ENCODE peak calls at places on chromosomes 4 and X, in six cellular contexts. I is GM12878, N is HL-60, V is SK-N-SH, R is HepG2, G is A549. Y is an unnamed sample.

GRCh38 chrX:150201841-150202240 is 161.3 kb upstream of the MAMLD1 start:
- DNase-seq in I (no peak), N (no peak), V (no peak), R (no peak), G (no peak), Y (no peak)

GRCh38 chr4:35151816-35152572 is 1092.3 kb downstream of the ARAP2 start:
- DNase-seq in I (no peak), N (no peak), V (peak), R (peak), G (peak), Y (no peak)

GRCh38 chr4:174919886-174920423 is 1.8 kb downstream of the ADAM29 start:
- DNase-seq in I (no peak), N (no peak), V (no peak), R (no peak), G (no peak), Y (no peak)

GRCh38 chr4:79913581-79913980 is 159.4 kb downstream of the ANTXR2 start:
- DNase-seq in I (no peak), N (peak), V (no peak), R (no peak), G (no peak), Y (no peak)

GRCh38 chrX:41605144-41605543 is 83.6 kb upstream of the GPR34 start:
- DNase-seq in I (no peak), N (no peak), V (no peak), R (no peak), G (no peak), Y (no peak)

GRCh38 chr4:90641856-90642599 is 514.8 kb downstream of the CCSER1 start:
- DNase-seq in I (no peak), N (no peak), V (no peak), R (no peak), G (no peak), Y (no peak)

GRCh38 chr4:148053298-148054003 is 321.6 kb downstream of the ARHGAP10 start:
- DNase-seq in I (no peak), N (no peak), V (no peak), R (no peak), G (no peak), Y (no peak)

GRCh38 chr4:163988391-163988790 is 493.9 kb downstream of the TMA16 start:
- DNase-seq in I (no peak), N (no peak), V (no peak), R (no peak), G (no peak), Y (no peak)

GRCh38 chrX:13667940-13668339 is 15.0 kb downstream of the TCEANC start:
- DNase-seq in I (no peak), N (no peak), V (no peak), R (no peak), G (no peak), Y (no peak)

GRCh38 chr4:142083264-142083663 is 446.9 kb downstream of the IL15 start:
- DNase-seq in I (no peak), N (no peak), V (no peak), R (no peak), G (no peak), Y (no peak)

GRCh38 chr4:117664706-117665444 is 369.4 kb upstream of the NDST3 start:
- DNase-seq in I (no peak), N (no peak), V (no peak), R (no peak), G (no peak), Y (no peak)

GRCh38 chr4:87679449-87680169 is 29.5 kb downstream of the DMP1 start:
- DNase-seq in I (peak), N (peak), V (peak), R (peak), G (peak), Y (peak)

GRCh38 chr4:128305942-128306341 is 18.3 kb upstream of the PGRMC2 start:
- DNase-seq in I (no peak), N (no peak), V (no peak), R (no peak), G (no peak), Y (no peak)
- H3K27ac ChIP-seq in I (no peak), N (no peak), V (no peak), R (no peak), G (no peak), Y (no peak)

DNA sequence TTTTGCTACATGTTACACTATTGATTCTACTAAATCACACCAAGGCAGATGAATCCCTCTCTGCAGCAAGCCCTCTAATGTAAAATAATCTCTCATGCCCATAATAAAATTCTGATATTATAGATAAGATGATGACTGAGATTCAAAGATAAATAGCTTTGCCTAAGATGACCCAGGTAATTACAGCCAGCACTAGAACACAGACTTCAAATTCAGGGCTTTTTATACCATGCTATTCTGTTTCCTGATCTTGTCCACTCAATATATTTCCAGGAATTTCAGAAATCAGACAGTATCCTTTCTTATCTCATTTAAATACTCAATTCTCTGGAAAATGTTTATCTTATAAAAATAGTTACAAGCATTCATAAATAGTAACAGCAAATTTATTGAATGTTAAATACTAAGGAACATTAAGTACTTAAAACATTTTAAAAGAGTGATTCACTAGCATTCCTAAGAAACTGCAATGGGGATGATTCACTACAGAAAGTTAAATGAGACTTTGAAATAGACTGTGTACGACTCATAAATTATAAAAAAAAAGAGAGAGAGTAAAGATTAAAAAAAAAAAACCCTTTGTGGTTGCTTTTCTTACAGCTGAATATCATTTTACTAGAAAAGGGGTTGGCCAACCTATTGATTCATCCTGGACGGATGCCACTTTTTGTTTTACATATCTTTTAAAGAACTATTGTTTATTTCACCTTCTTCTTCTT is 45.8 kb upstream of the IL21 start:
- DNase-seq in I (no peak), N (no peak), V (no peak), R (no peak), G (peak), Y (peak)
- TF ChIP-seq REST in I (no peak), N (no peak), V (no peak), R (no peak), G (no peak), Y (no peak)

GRCh38 chr4:85776579-85776978 is 301.6 kb downstream of the ARHGAP24 start:
- DNase-seq in I (no peak), N (no peak), V (no peak), R (no peak), G (no peak), Y (no peak)
- H3K27ac ChIP-seq in I (no peak), N (no peak), V (peak), R (no peak), G (no peak), Y (no peak)

GRCh38 chr4:156962551-156962974 is 9.0 kb downstream of the PDGFC start:
- DNase-seq in I (no peak), N (no peak), V (no peak), R (peak), G (no peak), Y (no peak)
- TF ChIP-seq REST in I (no peak), N (no peak), V (no peak), R (no peak), G (no peak), Y (no peak)

DNA sequence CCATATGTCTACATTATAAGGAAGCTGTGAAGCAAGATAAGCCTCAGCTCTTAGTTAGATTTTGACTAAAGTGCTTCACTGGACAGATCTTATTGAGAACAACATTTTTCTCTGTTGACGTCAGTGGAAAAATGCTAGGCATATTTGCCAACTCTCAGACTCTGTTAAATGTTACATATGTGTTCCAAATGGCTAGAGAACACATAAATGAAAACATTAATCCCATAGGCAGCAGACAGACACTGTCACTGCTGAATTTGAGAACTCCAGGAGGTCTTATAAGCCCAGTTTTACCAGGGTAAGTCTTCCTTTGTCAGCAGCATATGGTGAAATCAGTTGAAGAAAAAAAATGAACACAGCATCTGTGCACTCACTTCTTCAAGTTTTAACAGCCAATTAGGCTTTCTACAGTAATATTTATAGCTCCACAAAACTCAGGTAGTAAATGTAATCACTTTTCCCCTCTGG is 186.9 kb downstream of the CAMK2D start:
- DNase-seq in I (no peak), N (no peak), V (no peak), R (no peak), G (no peak), Y (no peak)
- H3K27ac ChIP-seq in I (no peak), N (no peak), V (peak), R (no peak), G (no peak), Y (no peak)

DNA sequence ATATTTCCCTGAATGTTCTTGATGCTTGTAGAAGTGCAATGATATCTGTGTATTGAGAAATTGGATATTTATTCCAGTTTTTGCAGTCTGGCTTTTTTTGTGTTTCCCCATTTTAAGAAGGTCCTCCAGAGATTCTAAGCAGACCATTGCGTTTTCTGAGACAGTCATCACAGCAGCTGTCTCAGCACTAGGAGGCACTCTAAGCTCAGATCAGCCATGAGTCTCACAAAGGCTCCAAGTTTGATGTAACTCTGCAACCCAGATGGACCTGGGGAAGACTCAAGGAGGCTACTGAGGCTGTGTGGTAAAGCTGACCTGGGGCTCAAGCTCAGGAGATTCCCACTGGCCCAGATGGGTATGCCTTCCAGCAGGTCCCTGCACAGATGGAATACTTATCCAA is 89.3 kb upstream of the CYLC1 start:
- DNase-seq in I (no peak), N (peak), V (no peak), R (no peak), G (no peak), Y (no peak)
- TF ChIP-seq REST in I (no peak), N (no peak), V (no peak), R (no peak), G (no peak), Y (no peak)

Y was measured in Panc1.